ENCODE peak calls at places on chromosomes 7 and 10, in ten cellular contexts. K is heart right ventricle; D is AG10803; G is activated effector memory CD4-positive, alpha-beta T cell treated with anti-CD3 and anti-CD28 coated beads, Interleukin-2, amount 50 U/mL, for 16 hours; N is non-pigmented ciliary epithelial cell; L is skeletal muscle cell; H is naive thymus-derived CD8-positive, alpha-beta T cell; E is NCI-H1417 treated with DMSO at 0.1 percent for 48 hours; X is memory B cell; Y is astrocyte. Z is an unnamed sample.

GRCh38 chr7:142773230-142773629 is 2.5 kb downstream of the PRSS2 start:
- DNase-seq in K (no peak), D (no peak), G (no peak), N (no peak), L (no peak), H (no peak), E (no peak), X (no peak), Y (no peak), Z (no peak)

GRCh38 chr7:74380720-74381119 is 73.0 kb upstream of the GTF2IRD1 start:
- DNase-seq in K (no peak), D (peak; percentile 48), G (no peak), N (no peak), L (no peak), H (no peak), E (no peak), X (no peak), Y (no peak), Z (no peak)

GRCh38 chr7:142854505-142855400 is at the start of gene EPHB6:
- DNase-seq in K (peak; percentile 84), D (peak; percentile 43), G (peak; percentile 86), N (no peak), L (no peak), H (peak; percentile 48), E (no peak), X (peak; percentile 32), Y (peak; percentile 45), Z (peak; percentile 59)

GRCh38 chr7:34362621-34363020 is 295.4 kb upstream of the NPSR1 start:
- DNase-seq in K (no peak), D (no peak), G (no peak), N (no peak), L (no peak), H (no peak), E (no peak), X (no peak), Y (no peak), Z (no peak)

GRCh38 chr7:151982806-151983205 is 26.6 kb downstream of the GALNTL5 start:
- DNase-seq in K (no peak), D (no peak), G (no peak), N (no peak), L (no peak), H (no peak), E (no peak), X (no peak), Y (no peak), Z (no peak)

GRCh38 chr10:127996586-127996985 is 89.7 kb downstream of the PTPRE start:
- DNase-seq in K (no peak), D (peak; percentile 76), G (peak; percentile 25), N (no peak), L (no peak), H (no peak), E (no peak), X (no peak), Y (no peak), Z (no peak)

GRCh38 chr10:42177077-42177792 is 461.1 kb downstream of the ZNF33B start:
- DNase-seq in K (no peak), D (no peak), G (no peak), N (no peak), L (no peak), H (no peak), E (no peak), X (no peak), Y (no peak), Z (no peak)

GRCh38 chr7:97006146-97006950 is 995 bp downstream of the DLX6 start:
- DNase-seq in K (no peak), D (no peak), G (no peak), N (no peak), L (no peak), H (no peak), E (no peak), X (no peak), Y (peak; percentile 1), Z (no peak)

GRCh38 chr7:121831320-121831719 is 41.6 kb upstream of the PTPRZ1 start:
- DNase-seq in K (no peak), D (no peak), G (no peak), N (no peak), L (no peak), H (no peak), E (peak; percentile 78), X (no peak), Y (peak; percentile 0), Z (no peak)

GRCh38 chr10:74576586-74576985 is 249.8 kb upstream of the KAT6B start:
- DNase-seq in K (no peak), D (no peak), G (no peak), N (no peak), L (no peak), H (no peak), E (no peak), X (no peak), Y (no peak), Z (no peak)

GRCh38 chr7:28169166-28169713 is 11.4 kb downstream of the JAZF1 start:
- DNase-seq in K (no peak), D (peak; percentile 50), G (no peak), N (no peak), L (no peak), H (no peak), E (no peak), X (no peak), Y (peak; percentile 39), Z (no peak)

GRCh38 chr10:131749767-131750142 is 151.1 kb upstream of the PPP2R2D start:
- DNase-seq in K (no peak), D (no peak), G (peak; percentile 50), N (no peak), L (no peak), H (no peak), E (no peak), X (no peak), Y (no peak), Z (no peak)

GRCh38 chr7:124072603-124073324 is 39.9 kb upstream of the TMEM229A start:
- DNase-seq in K (no peak), D (peak; percentile 22), G (no peak), N (peak; percentile 75), L (peak; percentile 4), H (no peak), E (no peak), X (no peak), Y (peak; percentile 74), Z (no peak)

GRCh38 chr10:8009031-8009430 is 45.5 kb upstream of the GATA3 start:
- DNase-seq in K (no peak), D (no peak), G (no peak), N (no peak), L (no peak), H (no peak), E (no peak), X (no peak), Y (no peak), Z (no peak)

GRCh38 chr10:117503170-117503885 is 39.2 kb upstream of the EMX2 start:
- DNase-seq in K (no peak), D (peak; percentile 86), G (peak; percentile 8), N (no peak), L (no peak), H (no peak), E (peak; percentile 21), X (no peak), Y (no peak), Z (no peak)

GRCh38 chr10:60823324-60823723 is 45.0 kb downstream of the CDK1 start:
- DNase-seq in K (no peak), D (no peak), G (no peak), N (no peak), L (no peak), H (no peak), E (no peak), X (no peak), Y (no peak), Z (no peak)

GRCh38 chr10:78328592-78329404 is 295.1 kb downstream of the RPS24 start:
- DNase-seq in K (no peak), D (no peak), G (no peak), N (no peak), L (no peak), H (no peak), E (no peak), X (no peak), Y (no peak), Z (no peak)

GRCh38 chr7:149642579-149642978 is 130.8 kb downstream of the ZNF467 start:
- DNase-seq in K (peak; percentile 36), D (no peak), G (no peak), N (no peak), L (no peak), H (no peak), E (no peak), X (no peak), Y (no peak), Z (no peak)

GRCh38 chr10:4316166-4316810 is 509.7 kb upstream of the AKR1E2 start:
- DNase-seq in K (peak; percentile 29), D (peak; percentile 87), G (no peak), N (peak; percentile 34), L (peak; percentile 56), H (no peak), E (no peak), X (no peak), Y (peak; percentile 95), Z (no peak)

GRCh38 chr10:133161486-133162051 is 1.6 kb downstream of the KNDC1 start:
- DNase-seq in K (no peak), D (no peak), G (peak; percentile 49), N (no peak), L (no peak), H (no peak), E (no peak), X (no peak), Y (no peak), Z (no peak)